ENCODE peak calls at places on chromosomes 4 and X, in ten cellular contexts. One of them, this sample, is unnamed.

GRCh38 chr4:155903453-155903852 is at the start of gene TDO2:
- DNase-seq in AG09319: no peak
- DNase-seq in astrocyte of the spinal cord: no peak
- DNase-seq in nephron progenitor cell: no peak
- DNase-seq in pancreas: no peak
- DNase-seq in A549: no peak
- DNase-seq in heart right ventricle: no peak
- DNase-seq in right lobe of liver: peak
- DNase-seq in type B pancreatic cell: no peak
- DNase-seq in GM13977: no peak
- DNase-seq in this sample: no peak

GRCh38 chr4:123832173-123833026 is 435.8 kb downstream of the SPRY1 start:
- DNase-seq in AG09319: peak
- DNase-seq in astrocyte of the spinal cord: peak
- DNase-seq in nephron progenitor cell: no peak
- DNase-seq in pancreas: peak
- DNase-seq in A549: no peak
- DNase-seq in heart right ventricle: no peak
- DNase-seq in right lobe of liver: no peak
- DNase-seq in type B pancreatic cell: no peak
- DNase-seq in GM13977: no peak
- DNase-seq in this sample: no peak

GRCh38 chr4:98289375-98289774 is 28.2 kb downstream of the RAP1GDS1 start:
- DNase-seq in AG09319: no peak
- DNase-seq in astrocyte of the spinal cord: no peak
- DNase-seq in nephron progenitor cell: no peak
- DNase-seq in pancreas: no peak
- DNase-seq in A549: no peak
- DNase-seq in heart right ventricle: no peak
- DNase-seq in right lobe of liver: no peak
- DNase-seq in type B pancreatic cell: no peak
- DNase-seq in GM13977: no peak
- DNase-seq in this sample: no peak

GRCh38 chr4:109414938-109415337 is 18.7 kb upstream of the SEC24B start:
- DNase-seq in AG09319: no peak
- DNase-seq in astrocyte of the spinal cord: peak
- DNase-seq in nephron progenitor cell: no peak
- DNase-seq in pancreas: no peak
- DNase-seq in A549: no peak
- DNase-seq in heart right ventricle: no peak
- DNase-seq in right lobe of liver: no peak
- DNase-seq in type B pancreatic cell: no peak
- DNase-seq in GM13977: no peak
- DNase-seq in this sample: no peak

GRCh38 chr4:37822220-37822619 is 4.3 kb upstream of the PGM2 start:
- DNase-seq in AG09319: no peak
- DNase-seq in astrocyte of the spinal cord: no peak
- DNase-seq in nephron progenitor cell: no peak
- DNase-seq in pancreas: no peak
- DNase-seq in A549: no peak
- DNase-seq in heart right ventricle: no peak
- DNase-seq in right lobe of liver: peak
- DNase-seq in type B pancreatic cell: no peak
- DNase-seq in GM13977: no peak
- DNase-seq in this sample: no peak

GRCh38 chr4:174686826-174687225 is 142.2 kb downstream of the GLRA3 start:
- DNase-seq in AG09319: no peak
- DNase-seq in astrocyte of the spinal cord: no peak
- DNase-seq in nephron progenitor cell: no peak
- DNase-seq in pancreas: no peak
- DNase-seq in A549: no peak
- DNase-seq in heart right ventricle: no peak
- DNase-seq in right lobe of liver: no peak
- DNase-seq in type B pancreatic cell: no peak
- DNase-seq in GM13977: no peak
- DNase-seq in this sample: no peak

GRCh38 chrX:102516314-102516936 is at the start of gene TMSB15A:
- DNase-seq in AG09319: no peak
- DNase-seq in astrocyte of the spinal cord: peak
- DNase-seq in nephron progenitor cell: peak
- DNase-seq in pancreas: peak
- DNase-seq in A549: peak
- DNase-seq in heart right ventricle: peak
- DNase-seq in right lobe of liver: peak
- DNase-seq in type B pancreatic cell: peak
- DNase-seq in GM13977: peak
- DNase-seq in this sample: peak

GRCh38 chrX:110089656-110090404 is 86.9 kb downstream of the TMEM164 start:
- DNase-seq in AG09319: no peak
- DNase-seq in astrocyte of the spinal cord: peak
- DNase-seq in nephron progenitor cell: no peak
- DNase-seq in pancreas: peak
- DNase-seq in A549: no peak
- DNase-seq in heart right ventricle: no peak
- DNase-seq in right lobe of liver: no peak
- DNase-seq in type B pancreatic cell: no peak
- DNase-seq in GM13977: no peak
- DNase-seq in this sample: no peak

GRCh38 chr4:153731239-153731638 is 28.6 kb downstream of the RNF175 start:
- DNase-seq in AG09319: peak
- DNase-seq in astrocyte of the spinal cord: peak
- DNase-seq in nephron progenitor cell: no peak
- DNase-seq in pancreas: no peak
- DNase-seq in A549: no peak
- DNase-seq in heart right ventricle: no peak
- DNase-seq in right lobe of liver: no peak
- DNase-seq in type B pancreatic cell: no peak
- DNase-seq in GM13977: no peak
- DNase-seq in this sample: no peak

GRCh38 chr4:48667148-48667547 is 112.9 kb downstream of the FRYL start:
- DNase-seq in AG09319: no peak
- DNase-seq in astrocyte of the spinal cord: no peak
- DNase-seq in nephron progenitor cell: no peak
- DNase-seq in pancreas: no peak
- DNase-seq in A549: no peak
- DNase-seq in heart right ventricle: no peak
- DNase-seq in right lobe of liver: no peak
- DNase-seq in type B pancreatic cell: no peak
- DNase-seq in GM13977: no peak
- DNase-seq in this sample: no peak

GRCh38 chrX:6227445-6227820 is 1.2 kb downstream of the NLGN4X start:
- DNase-seq in AG09319: no peak
- DNase-seq in astrocyte of the spinal cord: no peak
- DNase-seq in nephron progenitor cell: peak
- DNase-seq in pancreas: no peak
- DNase-seq in A549: no peak
- DNase-seq in heart right ventricle: no peak
- DNase-seq in right lobe of liver: no peak
- DNase-seq in type B pancreatic cell: peak
- DNase-seq in GM13977: no peak
- DNase-seq in this sample: no peak

DNA sequence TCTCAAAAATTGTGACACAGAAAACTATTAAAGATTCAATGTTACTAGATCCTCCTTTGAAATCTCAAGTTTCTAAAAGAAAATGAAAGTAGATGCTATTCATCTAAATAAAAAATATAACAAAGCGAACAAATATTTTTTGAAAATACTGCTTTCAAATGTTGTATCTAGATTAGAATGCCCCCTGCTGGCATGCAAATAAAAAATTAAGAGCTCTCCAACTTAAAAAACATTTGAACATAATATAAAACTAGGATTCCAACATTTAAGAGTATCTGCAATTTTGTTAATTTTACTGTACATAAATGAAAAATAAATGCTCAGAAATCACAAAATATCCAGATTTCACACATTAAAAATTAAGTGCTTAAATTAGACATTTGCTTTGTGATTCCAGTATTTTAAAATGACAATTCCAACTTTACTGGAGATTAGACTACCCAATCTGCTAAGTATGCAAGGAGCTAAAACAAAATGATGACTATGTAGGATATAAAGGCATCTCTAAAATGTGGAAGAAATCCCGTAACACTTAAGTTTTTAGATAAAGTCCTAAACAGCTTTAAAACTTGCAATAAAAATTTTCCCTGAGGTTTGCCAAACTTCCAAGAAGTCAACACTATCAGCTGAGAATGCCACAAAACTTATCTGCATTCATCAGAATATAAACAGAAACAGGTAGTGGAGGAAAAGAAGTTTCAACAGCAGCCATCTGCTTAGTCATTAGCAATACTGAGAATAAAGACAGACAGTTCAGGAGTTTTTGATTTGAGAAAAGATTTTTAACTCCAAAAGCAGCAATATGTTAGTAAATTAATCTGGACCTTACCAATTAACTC is 32.6 kb downstream of the DHX15 start:
- DNase-seq in AG09319: no peak
- DNase-seq in astrocyte of the spinal cord: no peak
- DNase-seq in nephron progenitor cell: no peak
- DNase-seq in pancreas: no peak
- DNase-seq in A549: no peak
- DNase-seq in heart right ventricle: no peak
- DNase-seq in right lobe of liver: no peak
- DNase-seq in type B pancreatic cell: no peak
- DNase-seq in GM13977: no peak
- DNase-seq in this sample: no peak
- TF ChIP-seq CTCF in AG09319: peak
- TF ChIP-seq CTCF in astrocyte of the spinal cord: peak
- TF ChIP-seq CTCF in nephron progenitor cell: no peak
- TF ChIP-seq CTCF in pancreas: no peak
- TF ChIP-seq CTCF in A549: peak
- TF ChIP-seq CTCF in heart right ventricle: peak
- TF ChIP-seq CTCF in right lobe of liver: peak
- TF ChIP-seq CTCF in type B pancreatic cell: peak
- TF ChIP-seq CTCF in GM13977: peak
- TF ChIP-seq CTCF in this sample: no peak

GRCh38 chrX:100609591-100609990 is 24.9 kb downstream of the TNMD start:
- DNase-seq in AG09319: no peak
- DNase-seq in astrocyte of the spinal cord: no peak
- DNase-seq in nephron progenitor cell: no peak
- DNase-seq in pancreas: no peak
- DNase-seq in A549: no peak
- DNase-seq in heart right ventricle: no peak
- DNase-seq in right lobe of liver: no peak
- DNase-seq in type B pancreatic cell: no peak
- DNase-seq in GM13977: no peak
- DNase-seq in this sample: no peak
- TF ChIP-seq CTCF in AG09319: peak
- TF ChIP-seq CTCF in astrocyte of the spinal cord: no peak
- TF ChIP-seq CTCF in nephron progenitor cell: no peak
- TF ChIP-seq CTCF in pancreas: no peak
- TF ChIP-seq CTCF in A549: peak
- TF ChIP-seq CTCF in heart right ventricle: no peak
- TF ChIP-seq CTCF in right lobe of liver: no peak
- TF ChIP-seq CTCF in type B pancreatic cell: peak
- TF ChIP-seq CTCF in GM13977: no peak
- TF ChIP-seq CTCF in this sample: no peak

DNA sequence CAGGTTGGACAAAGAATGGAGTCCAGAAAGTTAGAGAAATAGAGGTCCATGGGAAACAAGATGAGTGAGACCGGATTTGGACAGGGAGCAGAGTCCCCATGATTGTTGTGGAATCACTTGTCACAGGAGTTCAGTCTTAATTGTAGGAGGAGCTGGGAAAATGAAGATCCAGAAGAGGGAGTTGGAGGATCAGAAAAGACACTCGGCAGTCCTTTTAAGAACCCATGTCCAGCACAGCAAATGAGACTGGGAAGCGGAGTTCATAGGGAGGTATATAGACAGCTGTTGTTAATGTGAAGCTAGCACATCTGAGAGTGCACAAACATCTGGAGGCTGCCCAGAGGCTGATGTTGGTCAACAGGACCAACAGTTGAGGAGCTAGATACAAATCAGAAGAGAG is 111.4 kb upstream of the RXFP1 start:
- DNase-seq in AG09319: peak
- DNase-seq in astrocyte of the spinal cord: no peak
- DNase-seq in nephron progenitor cell: no peak
- DNase-seq in pancreas: no peak
- DNase-seq in A549: peak
- DNase-seq in heart right ventricle: no peak
- DNase-seq in right lobe of liver: no peak
- DNase-seq in type B pancreatic cell: no peak
- DNase-seq in GM13977: no peak
- DNase-seq in this sample: no peak
- TF ChIP-seq CTCF in AG09319: peak
- TF ChIP-seq CTCF in astrocyte of the spinal cord: no peak
- TF ChIP-seq CTCF in nephron progenitor cell: no peak
- TF ChIP-seq CTCF in pancreas: no peak
- TF ChIP-seq CTCF in A549: no peak
- TF ChIP-seq CTCF in heart right ventricle: no peak
- TF ChIP-seq CTCF in right lobe of liver: no peak
- TF ChIP-seq CTCF in type B pancreatic cell: no peak
- TF ChIP-seq CTCF in GM13977: no peak
- TF ChIP-seq CTCF in this sample: no peak

DNA sequence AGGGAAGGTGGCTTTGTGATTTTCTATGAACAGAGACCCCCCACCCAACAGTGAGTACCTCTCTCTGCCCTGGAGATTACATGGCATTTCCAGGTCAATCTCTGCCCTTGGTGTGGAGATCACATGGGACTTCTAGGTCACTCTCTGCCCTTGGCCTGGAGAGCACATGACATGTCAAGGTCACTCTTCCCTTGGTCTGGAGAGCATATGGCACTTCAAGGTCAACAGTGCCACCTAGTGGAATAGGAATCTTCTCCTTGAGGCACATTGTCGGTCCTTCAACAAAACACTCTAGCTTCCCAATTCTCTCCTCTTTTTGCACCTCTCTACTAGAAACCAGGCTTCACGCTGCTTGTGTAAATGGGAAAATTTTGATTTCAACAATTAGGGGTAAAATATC is 66.2 kb upstream of the TACR3 start:
- DNase-seq in AG09319: peak
- DNase-seq in astrocyte of the spinal cord: peak
- DNase-seq in nephron progenitor cell: peak
- DNase-seq in pancreas: no peak
- DNase-seq in A549: peak
- DNase-seq in heart right ventricle: no peak
- DNase-seq in right lobe of liver: no peak
- DNase-seq in type B pancreatic cell: no peak
- DNase-seq in GM13977: peak
- DNase-seq in this sample: no peak
- TF ChIP-seq CTCF in AG09319: peak
- TF ChIP-seq CTCF in astrocyte of the spinal cord: peak
- TF ChIP-seq CTCF in nephron progenitor cell: peak
- TF ChIP-seq CTCF in pancreas: no peak
- TF ChIP-seq CTCF in A549: peak
- TF ChIP-seq CTCF in heart right ventricle: peak
- TF ChIP-seq CTCF in right lobe of liver: peak
- TF ChIP-seq CTCF in type B pancreatic cell: peak
- TF ChIP-seq CTCF in GM13977: peak
- TF ChIP-seq CTCF in this sample: no peak

GRCh38 chrX:121571333-121571732 is 523.9 kb downstream of the GLUD2 start:
- DNase-seq in AG09319: no peak
- DNase-seq in astrocyte of the spinal cord: no peak
- DNase-seq in nephron progenitor cell: no peak
- DNase-seq in pancreas: no peak
- DNase-seq in A549: no peak
- DNase-seq in heart right ventricle: no peak
- DNase-seq in right lobe of liver: no peak
- DNase-seq in type B pancreatic cell: no peak
- DNase-seq in GM13977: no peak
- DNase-seq in this sample: no peak
- TF ChIP-seq CTCF in AG09319: no peak
- TF ChIP-seq CTCF in astrocyte of the spinal cord: no peak
- TF ChIP-seq CTCF in nephron progenitor cell: no peak
- TF ChIP-seq CTCF in pancreas: no peak
- TF ChIP-seq CTCF in A549: no peak
- TF ChIP-seq CTCF in heart right ventricle: no peak
- TF ChIP-seq CTCF in right lobe of liver: no peak
- TF ChIP-seq CTCF in type B pancreatic cell: no peak
- TF ChIP-seq CTCF in GM13977: peak
- TF ChIP-seq CTCF in this sample: no peak